ENCODE peak calls at places on chromosomes 16 and 17, in six cellular contexts. T is SJCRH30, R is heart left ventricle, S is BJ, E is HCT116, D is pancreas. J is an unnamed sample. For H3K36me3, the result is how much of the 10 kb centered on the place peaks cover.

GRCh38 chr17:19238167-19238505 is 970 bp downstream of the EPN2 start:
- DNase-seq in T (peak), R (peak), S (no peak), E (no peak), D (peak), J (no peak)

GRCh38 chr17:57482657-57483056 is 226.3 kb downstream of the MSI2 start:
- DNase-seq in T (no peak), R (no peak), S (no peak), E (no peak), D (no peak), J (no peak)

GRCh38 chr17:73719588-73720071 is 75.4 kb upstream of the SDK2 start:
- DNase-seq in T (peak), R (peak), S (no peak), E (no peak), D (no peak), J (no peak)

GRCh38 chr17:14044702-14045101 is 24.6 kb upstream of the COX10 start:
- DNase-seq in T (no peak), R (no peak), S (no peak), E (no peak), D (no peak), J (no peak)

GRCh38 chr17:2958706-2959222 is 104.6 kb downstream of the OR1D5 start:
- DNase-seq in T (no peak), R (no peak), S (no peak), E (no peak), D (no peak), J (no peak)

GRCh38 chr16:26118575-26118974 is 426.8 kb downstream of the HS3ST4 start:
- DNase-seq in T (peak), R (no peak), S (no peak), E (no peak), D (no peak), J (no peak)

GRCh38 chr16:11722468-11722808 is 20.2 kb downstream of the TXNDC11 start:
- DNase-seq in T (no peak), R (no peak), S (no peak), E (no peak), D (no peak), J (no peak)

GRCh38 chr17:76252040-76252954 is 12.0 kb upstream of the RNF157 start:
- DNase-seq in T (peak), R (no peak), S (peak), E (no peak), D (no peak), J (peak)

GRCh38 chr16:84557059-84557458 is 52.6 kb upstream of the MEAK7 start:
- DNase-seq in T (no peak), R (no peak), S (no peak), E (no peak), D (no peak), J (no peak)

GRCh38 chr17:27319536-27320221 is 25.8 kb downstream of the WSB1 start:
- DNase-seq in T (peak), R (peak), S (no peak), E (no peak), D (peak), J (no peak)

GRCh38 chr16:30786115-30786935 is 680 bp downstream of the ZNF629 start:
- DNase-seq in T (peak), R (peak), S (no peak), E (no peak), D (no peak), J (no peak)

GRCh38 chr17:72219824-72220473 is 99.1 kb downstream of the SOX9 start:
- DNase-seq in T (peak), R (no peak), S (no peak), E (no peak), D (no peak), J (no peak)

GRCh38 chr17:29347831-29348281 is 42.3 kb upstream of the TAOK1 start:
- DNase-seq in T (no peak), R (no peak), S (peak), E (no peak), D (no peak), J (no peak)

GRCh38 chr16:54584121-54584520 is 297.5 kb upstream of the IRX3 start:
- DNase-seq in T (no peak), R (no peak), S (no peak), E (no peak), D (no peak), J (no peak)

GRCh38 chr16:19179890-19180490 is 11.9 kb downstream of the SYT17 start:
- DNase-seq in T (peak), R (peak), S (no peak), E (peak), D (peak), J (peak)

GRCh38 chr16:54932737-54933254 is 2.1 kb downstream of the IRX5 start:
- DNase-seq in T (no peak), R (no peak), S (no peak), E (no peak), D (no peak), J (no peak)

GRCh38 chr17:42720996-42721583 is 23.8 kb downstream of the EZH1 start:
- DNase-seq in T (peak), R (no peak), S (no peak), E (peak), D (no peak), J (peak)

GRCh38 chr16:86242244-86243122 is 267.8 kb upstream of the FOXF1 start:
- DNase-seq in T (no peak), R (no peak), S (no peak), E (no peak), D (no peak), J (no peak)

GRCh38 chr17:63699638-63700527 is at the start of gene LIMD2:
- DNase-seq in T (peak), R (peak), S (no peak), E (no peak), D (peak), J (no peak)

GRCh38 chr16:84513111-84514065 is 8.9 kb upstream of the MEAK7 start:
- DNase-seq in T (no peak), R (peak), S (no peak), E (no peak), D (no peak), J (no peak)

GRCh38 chr16:69672315-69672997 is 53.9 kb downstream of the NQO1 start:
- DNase-seq in T (no peak), R (no peak), S (no peak), E (no peak), D (no peak), J (no peak)
- H3K36me3 ChIP-seq in T (under half), R (under half), S (under half), E (half or more), D (under half), J (under half)

DNA sequence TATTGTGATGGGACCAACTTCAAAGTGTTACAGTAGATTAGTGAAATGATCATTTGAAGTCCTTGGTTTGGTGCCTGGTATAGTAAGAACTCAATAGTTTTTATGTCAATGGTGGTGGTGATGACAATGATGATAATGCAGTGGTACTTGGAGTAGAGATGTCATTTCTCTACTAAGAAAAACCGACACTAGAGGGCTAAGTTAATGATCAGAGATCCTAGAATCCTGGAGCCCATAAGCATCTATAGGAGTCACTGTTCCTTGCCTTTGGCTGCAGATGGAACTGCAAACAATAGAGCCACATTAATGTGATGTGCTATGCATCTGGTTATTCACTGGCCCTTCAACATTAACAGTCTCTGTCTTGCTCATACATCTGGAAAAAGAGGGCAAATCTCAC is 103.8 kb downstream of the ANKFN1 start:
- DNase-seq in T (no peak), R (no peak), S (no peak), E (no peak), D (no peak), J (no peak)
- H3K4me3 ChIP-seq in T (no peak), R (no peak), S (no peak), E (no peak), D (no peak), J (no peak)

GRCh38 chr16:4375717-4376116 is 4.1 kb downstream of the VASN start:
- DNase-seq in T (no peak), R (no peak), S (no peak), E (no peak), D (no peak), J (peak)
- H3K36me3 ChIP-seq in T (under half), R (under half), S (under half), E (under half), D (under half), J (under half)

DNA sequence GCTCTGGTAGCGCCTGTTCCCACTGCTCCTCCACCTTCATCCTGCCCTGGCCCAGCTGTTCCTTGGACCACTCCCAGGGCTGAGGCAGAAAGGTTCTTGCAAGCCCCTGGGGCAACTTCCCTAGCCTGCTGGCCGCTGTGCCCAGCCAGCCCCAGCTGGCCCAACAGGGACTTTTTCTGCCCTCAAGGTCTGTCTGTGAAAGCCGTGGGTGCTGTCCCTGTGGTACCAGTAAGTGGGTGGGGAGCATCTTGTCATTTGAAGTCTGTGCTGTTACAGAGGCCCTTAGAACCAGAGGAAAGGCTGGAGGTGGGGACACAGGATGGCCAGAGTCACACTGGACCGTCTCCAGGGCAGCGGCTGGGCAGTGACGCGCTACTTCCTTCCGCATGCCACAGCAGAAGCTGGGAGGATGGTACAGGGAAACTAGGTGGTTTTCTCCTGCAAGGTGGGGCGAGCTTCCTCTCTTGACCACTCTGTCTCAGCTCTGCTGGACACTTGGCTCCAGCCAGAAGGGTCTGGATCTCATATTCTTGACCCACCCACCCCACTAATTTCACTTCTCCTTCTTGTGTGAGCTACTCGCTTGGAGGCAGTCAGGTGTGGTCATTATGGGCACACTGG is 87.8 kb downstream of the PLCG2 start:
- DNase-seq in T (no peak), R (peak), S (no peak), E (no peak), D (no peak), J (no peak)
- H3K4me3 ChIP-seq in T (no peak), R (no peak), S (no peak), E (no peak), D (no peak), J (no peak)

GRCh38 chr16:88721236-88721635 is 14.9 kb downstream of the CTU2 start:
- DNase-seq in T (no peak), R (no peak), S (no peak), E (no peak), D (no peak), J (no peak)

GRCh38 chr16:88721815-88722755 is 15.8 kb downstream of the CTU2 start:
- DNase-seq in T (no peak), R (no peak), S (no peak), E (no peak), D (no peak), J (no peak)

GRCh38 chr16:88719933-88720296 is 13.6 kb downstream of the CTU2 start:
- DNase-seq in T (no peak), R (no peak), S (no peak), E (no peak), D (no peak), J (no peak)

GRCh38 chr16:88719267-88719932 is 13.1 kb downstream of the CTU2 start:
- DNase-seq in T (no peak), R (no peak), S (no peak), E (no peak), D (no peak), J (no peak)

DNA sequence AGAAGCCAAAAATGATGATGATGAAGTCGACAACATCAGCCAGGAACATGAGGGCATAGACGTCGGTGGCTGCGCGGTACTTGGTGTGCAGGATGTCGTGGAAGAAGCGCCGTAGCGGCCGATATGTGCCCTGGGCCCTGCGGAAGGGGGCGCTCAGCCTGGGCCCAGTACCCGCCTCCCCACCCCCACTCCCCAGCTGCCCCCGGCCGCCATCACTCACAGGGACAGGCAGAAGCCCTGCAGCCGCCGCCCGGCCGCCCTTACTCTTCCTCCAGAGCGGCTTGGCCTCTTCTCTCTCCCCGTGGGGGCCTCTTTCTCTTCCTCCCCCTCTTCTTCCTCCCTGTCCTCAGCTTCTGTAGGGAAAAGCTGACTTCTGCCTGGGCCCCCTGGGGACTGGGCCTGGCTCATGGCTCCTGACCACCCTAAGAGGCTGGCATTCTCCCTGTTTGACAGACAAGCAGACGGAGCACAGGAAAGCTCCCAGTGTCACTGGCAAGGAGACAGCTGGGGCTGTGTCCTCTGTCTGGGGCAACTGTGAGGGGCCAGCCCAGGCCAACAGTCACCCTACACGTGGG is 14.2 kb downstream of the CTU2 start:
- DNase-seq in T (no peak), R (no peak), S (no peak), E (no peak), D (no peak), J (no peak)
- H3K36me3 ChIP-seq in T (under half), R (under half), S (half or more), E (half or more), D (under half), J (half or more)